ENCODE peak calls at places on chromosomes 11 and 22, in eight cellular contexts. T is spleen, V is NCI-H2081, P is EL, U is foreskin fibroblast, F is neuronal stem cell, N is NAMALWA, B is fibroblast of lung. X is an unnamed sample.

GRCh38 chr22:31321421-31321820 is 24.7 kb downstream of the PATZ1 start:
- DNase-seq in N (no peak), T (no peak), V (no peak), F (no peak), B (no peak), U (no peak), P (no peak), X (no peak)

GRCh38 chr22:50134481-50134880 is 36.0 kb upstream of the PANX2 start:
- DNase-seq in V (no peak), F (no peak), P (no peak), T (no peak), U (no peak), B (no peak), N (no peak), X (no peak)

GRCh38 chr11:80103149-80103859 is 662.5 kb upstream of the TENM4 start:
- DNase-seq in V (no peak), B (peak; percentile 95), N (no peak), T (no peak), U (peak; percentile 87), F (no peak), P (peak; percentile 95), X (no peak)

GRCh38 chr11:72294566-72295395 is 50.8 kb upstream of the PHOX2A start:
- DNase-seq in V (no peak), T (no peak), B (no peak), F (no peak), P (no peak), U (no peak), N (no peak), X (no peak)

GRCh38 chr11:117083011-117083940 is 15.0 kb downstream of the SIK3 start:
- DNase-seq in N (no peak), B (no peak), U (no peak), F (no peak), P (no peak), V (no peak), T (no peak), X (no peak)

GRCh38 chr22:29184886-29185575 is 20.7 kb upstream of the EMID1 start:
- DNase-seq in U (no peak), T (no peak), V (no peak), P (no peak), B (no peak), N (no peak), F (no peak), X (no peak)

GRCh38 chr11:121722431-121723256 is 269.9 kb upstream of the SORL1-AS1 start:
- DNase-seq in T (no peak), N (no peak), U (peak; percentile 78), F (peak; percentile 37), B (peak; percentile 96), V (peak; percentile 99), P (peak; percentile 62), X (no peak)

GRCh38 chr22:29351891-29352290 is 36.4 kb upstream of the RASL10A start:
- DNase-seq in F (no peak), V (no peak), P (no peak), T (peak; percentile 51), B (no peak), U (no peak), N (no peak), X (no peak)

GRCh38 chr22:41862160-41862529 is 29.2 kb downstream of the SREBF2 start:
- DNase-seq in T (no peak), V (no peak), F (no peak), P (no peak), N (peak; percentile 79), U (peak; percentile 36), B (peak; percentile 18), X (peak; percentile 90)

GRCh38 chr11:130636672-130637463 is 188.4 kb downstream of the ADAMTS15 start:
- DNase-seq in N (no peak), V (no peak), T (no peak), B (peak; percentile 97), F (no peak), U (peak; percentile 63), P (peak; percentile 77), X (peak; percentile 31)

GRCh38 chr11:1202776-1203504 is 19.9 kb upstream of the MUC5B start:
- DNase-seq in T (peak; percentile 91), P (peak; percentile 45), U (peak; percentile 6), N (peak; percentile 70), B (peak; percentile 7), V (peak; percentile 47), F (peak; percentile 62), X (peak; percentile 65)

GRCh38 chr11:17574141-17574798 is 27.2 kb downstream of the OTOG start:
- DNase-seq in B (no peak), P (no peak), V (no peak), N (no peak), U (no peak), F (no peak), T (no peak), X (no peak)

GRCh38 chr11:10351768-10352641 is 47.1 kb downstream of the ADM start:
- DNase-seq in B (peak; percentile 81), F (peak; percentile 82), U (peak; percentile 86), V (peak; percentile 83), P (peak; percentile 86), N (no peak), T (no peak), X (no peak)

X was measured in NB4.